ENCODE peak calls at places on chromosome 5, in five cellular contexts. F, D, M, A and B are unnamed samples.

GRCh38 chr5:1916041-1917001 is 33.6 kb upstream of the IRX4 start:
- DNase-seq in M (no peak), F (no peak), A (no peak), D (no peak), B (no peak)

GRCh38 chr5:149366169-149366750 is 8.4 kb downstream of the PCYOX1L start:
- DNase-seq in A (no peak), D (no peak), F (no peak), M (no peak), B (no peak)

GRCh38 chr5:109318455-109319108 is 91.2 kb downstream of the PJA2 start:
- DNase-seq in D (peak; percentile 23), F (no peak), M (no peak), A (no peak), B (no peak)

GRCh38 chr5:137594717-137595116 is 95.6 kb upstream of the SPOCK1 start:
- DNase-seq in A (no peak), M (no peak), F (no peak), D (peak; percentile 6), B (no peak)

GRCh38 chr5:43304520-43304919 is 8.7 kb downstream of the HMGCS1 start:
- DNase-seq in A (no peak), D (no peak), M (no peak), F (no peak), B (no peak)

GRCh38 chr5:149969181-149969950 is 8.8 kb downstream of the SLC26A2 start:
- DNase-seq in M (no peak), D (no peak), F (no peak), A (no peak), B (no peak)

GRCh38 chr5:97096096-97096648 is 46.2 kb downstream of the LIX1 start:
- DNase-seq in A (no peak), M (no peak), D (no peak), F (no peak), B (no peak)

GRCh38 chr5:103526164-103526915 is 36.2 kb downstream of the NUDT12 start:
- DNase-seq in M (peak; percentile 25), F (peak; percentile 23), D (no peak), A (no peak), B (no peak)

GRCh38 chr5:147813696-147814095 is 17.8 kb downstream of the SPINK1 start:
- DNase-seq in M (no peak), A (no peak), D (no peak), F (no peak), B (no peak)

GRCh38 chr5:116454417-116454927 is 120.2 kb downstream of the SEMA6A start:
- DNase-seq in A (no peak), F (peak; percentile 32), M (no peak), D (peak; percentile 92), B (peak; percentile 44)

GRCh38 chr5:95723632-95724369 is 7.3 kb upstream of the RHOBTB3 start:
- DNase-seq in A (no peak), D (peak; percentile 58), M (peak; percentile 33), F (no peak), B (peak; percentile 75)

GRCh38 chr5:177085985-177086917 is at the start of gene FGFR4:
- DNase-seq in A (peak; percentile 30), F (peak; percentile 25), M (peak; percentile 78), D (peak; percentile 39), B (peak; percentile 79)

GRCh38 chr5:59190746-59191145 is 607.9 kb downstream of the RAB3C start:
- DNase-seq in D (no peak), A (no peak), M (no peak), F (no peak), B (no peak)

GRCh38 chr5:133962131-133962530 is 6.3 kb downstream of the C5orf15 start:
- DNase-seq in A (no peak), M (no peak), F (no peak), D (no peak), B (no peak)

GRCh38 chr5:83323557-83323956 is 148.0 kb upstream of the VCAN start:
- DNase-seq in A (no peak), M (no peak), D (no peak), F (no peak), B (no peak)

GRCh38 chr5:55935371-55935770 is 59.4 kb downstream of the IL6ST start:
- DNase-seq in A (no peak), F (no peak), M (no peak), D (no peak), B (no peak)

GRCh38 chr5:181221105-181221791 is 1.8 kb upstream of the TRIM41 start:
- DNase-seq in D (no peak), A (no peak), F (peak; percentile 19), M (no peak), B (no peak)

GRCh38 chr5:29213475-29213874 is 1980.0 kb upstream of the CDH6 start:
- DNase-seq in F (no peak), A (no peak), M (no peak), D (no peak), B (no peak)

GRCh38 chr5:150218693-150219035 is 28.8 kb downstream of the SLC6A7 start:
- DNase-seq in A (no peak), M (no peak), D (no peak), F (no peak), B (no peak)

GRCh38 chr5:72658161-72658560 is 151.0 kb upstream of the ZNF366 start:
- DNase-seq in F (no peak), A (no peak), M (no peak), D (no peak), B (no peak)

GRCh38 chr5:152990771-152991170 is 499.7 kb upstream of the GRIA1 start:
- DNase-seq in D (no peak), F (no peak), M (no peak), A (no peak), B (no peak)

GRCh38 chr5:151199581-151200185 is 24.2 kb downstream of the CCDC69 start:
- DNase-seq in D (no peak), M (no peak), F (no peak), A (no peak), B (no peak)

GRCh38 chr5:170648546-170648945 is 135.0 kb upstream of the GABRP start:
- DNase-seq in D (peak; percentile 5), A (no peak), M (no peak), F (no peak), B (no peak)

GRCh38 chr5:56278267-56278826 is 45.2 kb upstream of the ANKRD55 start:
- DNase-seq in M (no peak), A (no peak), F (no peak), D (peak; percentile 98), B (no peak)

GRCh38 chr5:76714771-76715483 is 999 bp upstream of the F2R start:
- DNase-seq in A (no peak), F (no peak), D (no peak), M (peak; percentile 21), B (peak; percentile 46)
- H3K27ac ChIP-seq in A (no peak overlapping the region), F (no peak overlapping the region), D (peak overlapping the region; percentile 31), M (no peak overlapping the region), B (no peak overlapping the region)

GRCh38 chr5:163758283-163758711 is 252.9 kb downstream of the MAT2B start:
- DNase-seq in F (no peak), M (no peak), A (no peak), D (peak; percentile 41), B (no peak)
- TF ChIP-seq POLR2A in F (no peak), M (no peak), A (no peak), D (no peak), B (no peak)

GRCh38 chr5:172410839-172411238 is 43.5 kb downstream of the SH3PXD2B start:
- DNase-seq in F (no peak), M (no peak), D (peak; percentile 52), A (no peak), B (no peak)

GRCh38 chr5:172412724-172413260 is 41.5 kb downstream of the SH3PXD2B start:
- DNase-seq in D (peak; percentile 95), A (peak; percentile 24), F (peak; percentile 94), M (peak; percentile 75), B (peak; percentile 87)

GRCh38 chr5:172410160-172410559 is 44.2 kb downstream of the SH3PXD2B start:
- DNase-seq in M (no peak), D (peak; percentile 87), A (no peak), F (no peak), B (no peak)

GRCh38 chr5:172413601-172414000 is 40.7 kb downstream of the SH3PXD2B start:
- DNase-seq in D (no peak), F (no peak), M (no peak), A (no peak), B (no peak)

GRCh38 chr5:172411423-172412111 is 42.8 kb downstream of the SH3PXD2B start:
- DNase-seq in F (no peak), A (no peak), M (peak; percentile 52), D (peak; percentile 48), B (no peak)
- H3K4me1 ChIP-seq in F (peaks cover 52% of the 10 kb centered on the region), A (peaks cover 46% of the 10 kb centered on the region), M (peaks cover 48% of the 10 kb centered on the region), D (peaks cover 31% of the 10 kb centered on the region), B (peaks cover 50% of the 10 kb centered on the region)

GRCh38 chr5:113615708-113616107 is 102.2 kb downstream of the YTHDC2 start:
- DNase-seq in A (no peak), M (peak; percentile 16), D (peak; percentile 60), F (no peak), B (peak; percentile 38)
- H3K27ac ChIP-seq in A (no peak overlapping the region), M (no peak overlapping the region), D (no peak overlapping the region), F (no peak overlapping the region), B (no peak overlapping the region)

GRCh38 chr5:132257131-132258101 is at the start of gene PDLIM4:
- DNase-seq in M (no peak), A (no peak), D (no peak), F (no peak), B (peak; percentile 37)
- TF ChIP-seq POLR2A in M (no peak), A (peak; percentile 48), D (peak; percentile 55), F (peak; percentile 65), B (no peak)

GRCh38 chr5:154194348-154195329 is 4.1 kb downstream of the GALNT10 start:
- DNase-seq in F (no peak), M (no peak), D (peak; percentile 73), A (no peak), B (no peak)

GRCh38 chr5:154193636-154194035 is 3.1 kb downstream of the GALNT10 start:
- DNase-seq in M (no peak), F (no peak), A (no peak), D (peak; percentile 37), B (no peak)

GRCh38 chr5:154190652-154191304 is at the start of gene GALNT10:
- DNase-seq in F (no peak), M (peak; percentile 66), A (no peak), D (peak; percentile 66), B (peak; percentile 59)

GRCh38 chr5:154191467-154192261 is 1.1 kb downstream of the GALNT10 start:
- DNase-seq in M (peak; percentile 19), A (no peak), F (no peak), D (peak; percentile 59), B (peak; percentile 30)

GRCh38 chr5:154193176-154193575 is 2.6 kb downstream of the GALNT10 start:
- DNase-seq in F (no peak), A (no peak), M (no peak), D (no peak), B (no peak)
- H3K4me1 ChIP-seq in F (peaks cover 41% of the 10 kb centered on the region), A (peaks cover 37% of the 10 kb centered on the region), M (peaks cover 21% of the 10 kb centered on the region), D (peaks cover 26% of the 10 kb centered on the region), B (peaks cover 33% of the 10 kb centered on the region)

DNA sequence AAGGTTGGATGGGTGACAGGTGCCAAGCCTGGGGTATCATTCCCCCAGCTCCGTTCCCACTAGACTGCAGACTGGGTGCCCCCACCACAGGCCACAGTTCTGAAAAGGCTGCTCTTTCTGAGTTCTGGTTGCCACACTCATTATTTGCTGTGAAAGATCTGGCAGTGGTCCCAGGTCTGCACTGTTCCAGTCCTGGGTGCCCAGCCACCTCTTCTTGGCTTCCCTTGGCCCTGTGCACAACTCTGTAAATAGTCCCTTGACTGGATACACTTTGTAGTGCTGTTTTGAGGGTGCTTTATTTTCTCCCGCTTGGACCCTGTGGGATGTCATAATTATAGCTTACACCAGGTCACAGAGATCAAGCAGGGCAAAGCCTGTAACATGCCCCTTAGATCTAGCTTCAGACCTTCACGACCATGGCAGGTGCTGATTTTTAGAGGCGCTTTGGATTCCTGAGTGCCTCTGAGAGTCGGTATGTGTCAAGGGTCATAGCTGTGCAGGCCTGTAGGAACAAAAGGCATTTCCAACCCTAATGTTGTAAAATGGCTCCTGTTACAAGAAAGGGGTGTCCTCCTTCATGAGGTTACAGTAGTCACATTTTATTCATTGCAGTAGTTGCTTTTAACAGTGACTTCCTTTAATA is 344.9 kb downstream of the ICE1 start:
- DNase-seq in A (no peak), D (no peak), F (no peak), M (peak; percentile 17), B (peak; percentile 17)
- H3K27ac ChIP-seq in A (no peak overlapping the region), D (no peak overlapping the region), F (no peak overlapping the region), M (no peak overlapping the region), B (no peak overlapping the region)